ENCODE peak calls at places on chromosomes 5 and 9, in nine cellular contexts. L is tibial nerve, J is brain microvascular endothelial cell, E is Karpas-422, P is GM23248, T is Peyer's patch, N is upper lobe of left lung, S is mesendoderm, Q is breast epithelium. C is an unnamed sample.

GRCh38 chr5:32443145-32443540 is 1.4 kb downstream of the ZFR start:
- DNase-seq in S (no peak), T (no peak), J (peak), N (no peak), Q (no peak), E (peak), P (peak), L (no peak), C (no peak)

GRCh38 chr5:111685969-111686368 is 71.0 kb downstream of the NREP start:
- DNase-seq in Q (no peak), L (no peak), P (no peak), J (no peak), T (no peak), E (peak), N (no peak), S (peak), C (no peak)

GRCh38 chr9:112764344-112764743 is 13.8 kb downstream of the SNX30 start:
- DNase-seq in P (peak), N (no peak), Q (no peak), S (peak), J (peak), T (no peak), E (no peak), L (no peak), C (no peak)

GRCh38 chr5:143506881-143507552 is 103.5 kb upstream of the NR3C1 start:
- DNase-seq in Q (peak), E (no peak), P (peak), T (no peak), N (no peak), L (no peak), S (no peak), J (peak), C (no peak)

GRCh38 chr5:109620651-109621050 is 69.1 kb upstream of the MAN2A1 start:
- DNase-seq in T (no peak), L (no peak), J (no peak), N (no peak), E (no peak), S (no peak), Q (no peak), P (no peak), C (no peak)

GRCh38 chr5:80799041-80799440 is 144.3 kb upstream of the DHFR start:
- DNase-seq in N (no peak), S (peak), E (no peak), P (no peak), Q (no peak), T (no peak), J (no peak), L (no peak), C (no peak)

GRCh38 chr9:129311638-129312037 is 133.6 kb upstream of the IER5L start:
- DNase-seq in J (no peak), L (peak), T (no peak), S (no peak), Q (no peak), E (no peak), P (no peak), N (peak), C (no peak)

GRCh38 chr5:119327018-119327417 is 28.8 kb upstream of the TNFAIP8 start:
- DNase-seq in J (no peak), Q (no peak), T (no peak), E (no peak), S (no peak), P (peak), N (no peak), L (no peak), C (no peak)

GRCh38 chr5:79560774-79561524 is 47.0 kb upstream of the HOMER1 start:
- DNase-seq in P (peak), Q (no peak), N (no peak), L (no peak), J (no peak), E (no peak), T (no peak), S (no peak), C (no peak)

DNA sequence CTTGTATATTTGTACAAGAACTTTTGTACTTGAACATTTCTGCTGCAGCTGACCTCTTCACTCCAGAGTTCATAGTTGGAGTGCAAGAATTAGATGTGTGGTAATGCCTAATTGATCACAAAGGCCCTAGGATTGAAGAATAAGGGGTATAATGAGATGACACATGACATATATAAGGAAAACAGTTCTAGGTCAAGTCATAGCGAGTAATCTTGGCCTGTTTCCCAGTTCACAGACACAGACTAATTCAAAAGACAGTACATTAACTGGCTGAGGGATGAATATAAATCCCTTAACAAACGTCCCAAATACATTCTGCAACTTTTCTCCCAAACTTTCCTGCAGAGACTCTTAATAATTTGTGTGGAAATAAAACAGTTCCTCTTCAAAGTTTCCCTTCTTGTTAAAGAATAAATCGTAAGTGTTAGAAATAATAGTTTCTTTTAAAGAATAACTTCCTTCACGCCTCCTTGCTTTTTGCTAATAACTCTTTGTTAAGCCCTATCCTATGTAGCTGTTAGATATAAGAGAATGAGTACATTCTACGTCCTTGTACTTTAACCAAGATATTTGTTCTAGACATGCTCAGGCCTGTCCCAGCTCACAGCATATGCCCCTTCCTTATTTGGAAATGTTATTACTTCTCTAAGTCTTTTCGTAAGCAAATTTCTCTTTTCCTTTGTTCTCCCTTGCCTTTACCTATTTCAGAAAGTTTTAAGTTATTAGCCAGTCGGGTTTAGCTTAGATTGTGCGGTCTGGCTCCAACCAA is 556.4 kb upstream of the CTNND2 start:
- DNase-seq in E (no peak), Q (no peak), L (no peak), T (no peak), S (no peak), P (peak), J (no peak), N (no peak), C (no peak)
- H3K27ac ChIP-seq in E (no peak), Q (no peak), L (no peak), T (no peak), S (no peak), P (no peak), J (no peak), N (no peak), C (no peak)

GRCh38 chr5:69368458-69369368 is 607 bp downstream of the AK6 start:
- DNase-seq in L (no peak), E (no peak), S (peak), N (no peak), Q (no peak), J (peak), P (peak), T (no peak), C (no peak)

GRCh38 chr5:69374911-69375446 is 5.4 kb downstream of the RAD17 start:
- DNase-seq in E (peak), P (no peak), T (no peak), Q (no peak), L (no peak), J (no peak), S (no peak), N (no peak), C (no peak)

GRCh38 chr5:69367697-69368279 is 1.5 kb downstream of the AK6 start:
- DNase-seq in J (no peak), N (no peak), S (no peak), Q (no peak), P (no peak), T (no peak), L (no peak), E (no peak), C (no peak)

GRCh38 chr5:69369369-69370121 is at the start of the genes AK6, RAD17 and TAF9:
- DNase-seq in L (peak), Q (peak), J (peak), T (peak), E (peak), P (peak), S (peak), N (peak), C (peak)

GRCh38 chr5:69372394-69372793 is 2.8 kb downstream of the RAD17 start:
- DNase-seq in N (no peak), E (no peak), Q (no peak), S (no peak), L (no peak), J (no peak), T (no peak), P (no peak), C (no peak)
- H3K27ac ChIP-seq in N (no peak), E (no peak), Q (no peak), S (no peak), L (no peak), J (no peak), T (no peak), P (no peak), C (no peak)

GRCh38 chr9:13322828-13323550 is 43.5 kb upstream of the MPDZ start:
- DNase-seq in L (no peak), N (no peak), J (no peak), E (no peak), S (peak), Q (peak), T (no peak), P (no peak), C (no peak)
- H3K27ac ChIP-seq in L (no peak), N (no peak), J (no peak), E (no peak), S (no peak), Q (no peak), T (no peak), P (no peak), C (no peak)

GRCh38 chr5:172733974-172734346 is 37.0 kb downstream of the DUSP1 start:
- DNase-seq in T (no peak), S (no peak), N (no peak), L (no peak), E (no peak), Q (no peak), J (no peak), P (no peak), C (no peak)

GRCh38 chr5:172730222-172730621 is 40.8 kb downstream of the DUSP1 start:
- DNase-seq in S (no peak), L (no peak), T (no peak), N (peak), J (no peak), E (no peak), Q (no peak), P (no peak), C (no peak)

GRCh38 chr5:172731286-172732073 is 39.5 kb downstream of the DUSP1 start:
- DNase-seq in S (peak), Q (peak), J (no peak), L (no peak), E (no peak), N (peak), P (peak), T (no peak), C (no peak)

GRCh38 chr5:172733179-172733973 is 37.6 kb downstream of the DUSP1 start:
- DNase-seq in P (peak), E (no peak), T (no peak), N (peak), Q (peak), J (peak), S (peak), L (peak), C (peak)

GRCh38 chr5:172732201-172732865 is 38.7 kb downstream of the DUSP1 start:
- DNase-seq in E (no peak), J (no peak), P (no peak), Q (no peak), N (no peak), S (no peak), L (no peak), T (no peak), C (no peak)
- H3K27ac ChIP-seq in E (no peak), J (no peak), P (peak), Q (peak), N (peak), S (no peak), L (peak), T (peak), C (peak)

DNA sequence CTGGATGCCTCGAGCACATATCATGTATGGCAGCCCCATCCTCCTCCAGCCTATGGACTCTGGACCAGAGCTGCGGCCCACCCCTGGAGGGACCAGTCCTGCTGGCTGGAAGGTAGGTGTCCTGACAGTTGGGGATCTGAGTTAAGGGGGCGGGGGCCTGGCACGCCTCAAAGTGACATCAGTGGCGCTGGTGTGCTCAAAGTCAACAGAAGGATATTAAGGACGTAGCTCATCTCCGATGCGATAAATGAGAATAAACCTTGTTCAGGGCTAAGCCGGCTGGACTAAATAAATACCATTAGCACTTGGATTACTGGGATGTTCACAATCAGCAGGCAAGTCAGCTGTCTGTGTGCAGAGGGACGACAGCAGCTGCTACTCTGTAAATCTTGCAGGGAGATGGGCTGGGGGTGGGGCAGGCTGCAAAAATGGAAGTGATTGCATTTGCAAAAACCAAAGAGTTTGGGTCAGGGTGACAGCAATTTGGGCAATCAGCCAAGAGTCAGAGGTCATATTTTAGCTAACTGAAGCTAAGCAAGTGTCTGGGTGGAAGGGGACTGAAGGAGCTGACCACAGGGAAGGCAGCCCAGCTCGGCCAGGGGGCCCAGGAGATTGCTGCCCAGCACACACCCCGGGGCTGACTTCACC is 80.0 kb upstream of the LRRTM2 start:
- DNase-seq in J (no peak), N (peak), S (no peak), L (no peak), T (peak), E (no peak), P (no peak), Q (no peak), C (no peak)
- H3K27ac ChIP-seq in J (no peak), N (peak), S (no peak), L (peak), T (no peak), E (no peak), P (no peak), Q (no peak), C (peak)